ENCODE peak calls at places on chromosome 21, in eight cellular contexts. C is stimulated activated CD4-positive, alpha-beta T cell treated with anti-CD3 and anti-CD28 coated beads, Interleukin-1b, Interleukin-23, amount 100 ng/mL, for 4 hours; V is progenitor cell of endocrine pancreas; Y is neural crest cell; Q is CD8-positive, alpha-beta T cell; J is stimulated activated CD8-positive, alpha-beta memory T cell treated with anti-CD3 and anti-CD28 coated beads, Interleukin-7, amount 100 ng/mL, for 24 hours; A is ascending aorta; I is CD8-positive, alpha-beta memory T cell. U is an unnamed sample.

GRCh38 chr21:21230672-21231071 is 232.5 kb downstream of the NCAM2 start:
- DNase-seq in C (no peak), V (no peak), Y (no peak), Q (no peak), J (no peak), A (no peak), I (no peak), U (no peak)

GRCh38 chr21:45836268-45836655 is 145.3 kb upstream of the COL6A1 start:
- DNase-seq in C (no peak), V (no peak), Y (no peak), Q (no peak), J (no peak), A (no peak), I (no peak), U (no peak)

GRCh38 chr21:17390575-17390974 is 122.3 kb upstream of the CXADR start:
- DNase-seq in C (no peak), V (no peak), Y (no peak), Q (no peak), J (no peak), A (no peak), I (no peak), U (no peak)

GRCh38 chr21:14862794-14863720 is 201.7 kb downstream of the NRIP1 start:
- DNase-seq in C (peak), V (no peak), Y (no peak), Q (no peak), J (no peak), A (no peak), I (no peak), U (no peak)

GRCh38 chr21:31343680-31344480 is at the start of gene TIAM1:
- DNase-seq in C (peak), V (peak), Y (peak), Q (no peak), J (no peak), A (no peak), I (no peak), U (no peak)

GRCh38 chr21:26127918-26128317 is 42.7 kb downstream of the APP start:
- DNase-seq in C (no peak), V (no peak), Y (no peak), Q (no peak), J (no peak), A (no peak), I (no peak), U (no peak)

GRCh38 chr21:41361786-41362604 is at the start of gene MX2:
- DNase-seq in C (peak), V (no peak), Y (no peak), Q (peak), J (peak), A (no peak), I (peak), U (no peak)

GRCh38 chr21:42535602-42536171 is 22.0 kb downstream of the SLC37A1 start:
- DNase-seq in C (no peak), V (no peak), Y (no peak), Q (no peak), J (no peak), A (no peak), I (no peak), U (no peak)

GRCh38 chr21:18493420-18493819 is 89.8 kb upstream of the TMPRSS15 start:
- DNase-seq in C (no peak), V (no peak), Y (no peak), Q (no peak), J (no peak), A (no peak), I (no peak), U (no peak)

GRCh38 chr21:42438316-42439205 is 34.9 kb downstream of the UBASH3A start:
- DNase-seq in C (no peak), V (no peak), Y (no peak), Q (no peak), J (no peak), A (no peak), I (no peak), U (no peak)

GRCh38 chr21:33479679-33480480 is at the start of gene TMEM50B:
- DNase-seq in C (peak), V (peak), Y (peak), Q (peak), J (peak), A (peak), I (peak), U (peak)

GRCh38 chr21:38970765-38971164 is 165.0 kb downstream of the ETS2 start:
- DNase-seq in C (no peak), V (no peak), Y (no peak), Q (no peak), J (no peak), A (no peak), I (no peak), U (no peak)

GRCh38 chr21:43345746-43346409 is 81.1 kb downstream of the SIK1 start:
- DNase-seq in C (no peak), V (no peak), Y (no peak), Q (no peak), J (no peak), A (peak), I (no peak), U (no peak)

U was measured in HAP-1.